ENCODE peak calls at places on chromosome 16, in four cellular contexts. R is cardiac fibroblast, Z is AG10803, W is NB4. L is an unnamed sample.

GRCh38 chr16:67842509-67843342 is 606 bp downstream of the THAP11 start:
- DNase-seq in Z (peak; percentile 45), R (peak; percentile 66), W (peak; percentile 82), L (peak; percentile 56)

GRCh38 chr16:58032710-58033293 is 7.2 kb downstream of the MMP15 start:
- DNase-seq in W (no peak), Z (no peak), R (peak; percentile 48), L (no peak)

GRCh38 chr16:89370081-89370511 is 120.3 kb downstream of the ANKRD11 start:
- DNase-seq in R (no peak), W (no peak), Z (peak; percentile 66), L (no peak)

GRCh38 chr16:85369741-85370528 is 243.2 kb upstream of the GSE1 start:
- DNase-seq in W (peak; percentile 65), R (peak; percentile 51), Z (peak; percentile 29), L (no peak)

GRCh38 chr16:24758373-24758772 is 28.9 kb downstream of the TNRC6A start:
- DNase-seq in W (no peak), R (no peak), Z (no peak), L (no peak)

GRCh38 chr16:21264226-21265036 is 13.7 kb downstream of the CRYM start:
- DNase-seq in W (no peak), Z (peak; percentile 17), R (peak; percentile 19), L (no peak)

GRCh38 chr16:58128721-58129096 is 472 bp downstream of the CFAP20 start:
- DNase-seq in W (peak; percentile 71), R (no peak), Z (no peak), L (no peak)

GRCh38 chr16:14462811-14463210 is 167.2 kb downstream of the PARN start:
- DNase-seq in R (no peak), Z (no peak), W (no peak), L (peak; percentile 47)

GRCh38 chr16:90046971-90047713 is 27.9 kb upstream of the DBNDD1 start:
- DNase-seq in W (no peak), R (peak; percentile 85), Z (peak; percentile 34), L (peak; percentile 72)

GRCh38 chr16:19418200-19418599 is 517 bp downstream of the TMC5 start:
- DNase-seq in R (no peak), Z (no peak), W (no peak), L (no peak)

GRCh38 chr16:59604331-59604730 is 870.2 kb upstream of the GOT2 start:
- DNase-seq in Z (peak; percentile 59), R (no peak), W (no peak), L (peak; percentile 28)

GRCh38 chr16:3022697-3023414 is 886 bp downstream of the HCFC1R1 start:
- DNase-seq in W (peak; percentile 69), Z (peak; percentile 60), R (peak; percentile 75), L (peak; percentile 40)

GRCh38 chr16:54931757-54932660 is 1.3 kb downstream of the IRX5 start:
- DNase-seq in Z (no peak), R (no peak), W (peak; percentile 60), L (no peak)

GRCh38 chr16:54931041-54931756 is 534 bp downstream of the IRX5 start:
- DNase-seq in R (peak; percentile 45), W (peak; percentile 73), Z (no peak), L (no peak)

GRCh38 chr16:54929090-54930033 is 1.3 kb upstream of the IRX5 start:
- DNase-seq in R (peak; percentile 99), W (peak; percentile 99), Z (peak; percentile 99), L (peak; percentile 99)

GRCh38 chr16:54928421-54929089 is 2.1 kb upstream of the IRX5 start:
- DNase-seq in W (peak; percentile 86), R (no peak), Z (peak; percentile 66), L (no peak)

DNA sequence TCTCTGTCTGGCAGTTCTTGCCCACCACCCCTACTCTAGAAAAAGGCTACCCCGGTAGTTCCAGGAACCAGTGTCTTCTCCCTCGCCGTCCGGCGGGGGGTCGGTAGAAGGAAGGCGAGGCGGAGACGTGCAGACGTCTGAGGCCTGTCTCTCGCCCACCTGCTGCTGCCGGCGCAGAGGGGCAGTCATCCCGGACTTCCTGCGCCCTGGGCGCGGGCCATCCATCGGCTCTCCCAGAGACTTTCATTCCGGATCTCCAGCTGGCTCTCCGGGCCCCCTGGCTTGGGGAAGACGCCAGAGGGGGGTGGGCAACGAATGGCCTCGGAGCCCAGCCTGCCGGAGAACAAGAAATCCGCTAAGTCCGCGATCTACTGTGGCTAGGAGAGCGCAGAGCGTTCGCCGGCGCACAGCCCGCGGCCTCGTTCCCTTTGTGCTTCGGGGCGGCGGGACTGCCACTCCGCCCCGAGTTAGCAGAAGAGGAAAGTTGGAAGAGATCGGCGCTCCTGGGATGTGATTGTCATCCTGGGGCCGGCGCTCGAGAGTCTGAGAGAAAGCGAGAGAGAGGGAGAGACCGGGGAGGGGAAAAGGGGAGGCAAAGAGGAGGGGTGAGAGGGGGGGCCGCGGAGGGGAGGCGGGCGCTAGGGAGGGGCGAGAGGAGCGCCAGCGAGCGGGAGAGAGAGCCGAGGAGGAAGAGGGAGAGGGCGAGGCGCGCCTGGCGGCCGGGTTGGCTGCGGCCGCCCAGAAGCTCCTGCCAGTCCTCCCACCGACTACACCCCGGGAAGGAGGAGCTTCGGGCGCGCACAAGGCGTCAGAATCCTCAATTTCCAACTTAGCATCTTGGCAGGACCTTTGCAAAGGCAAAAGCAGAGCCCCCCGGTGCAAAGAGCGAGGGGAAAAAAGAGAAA is at the start of gene IRX5:
- DNase-seq in R (peak; percentile 98), Z (peak; percentile 99), W (peak; percentile 99), L (peak; percentile 96)
- TF ChIP-seq CTCF in R (peak; percentile 20), Z (peak; percentile 26), W (no peak), L (no peak)

DNA sequence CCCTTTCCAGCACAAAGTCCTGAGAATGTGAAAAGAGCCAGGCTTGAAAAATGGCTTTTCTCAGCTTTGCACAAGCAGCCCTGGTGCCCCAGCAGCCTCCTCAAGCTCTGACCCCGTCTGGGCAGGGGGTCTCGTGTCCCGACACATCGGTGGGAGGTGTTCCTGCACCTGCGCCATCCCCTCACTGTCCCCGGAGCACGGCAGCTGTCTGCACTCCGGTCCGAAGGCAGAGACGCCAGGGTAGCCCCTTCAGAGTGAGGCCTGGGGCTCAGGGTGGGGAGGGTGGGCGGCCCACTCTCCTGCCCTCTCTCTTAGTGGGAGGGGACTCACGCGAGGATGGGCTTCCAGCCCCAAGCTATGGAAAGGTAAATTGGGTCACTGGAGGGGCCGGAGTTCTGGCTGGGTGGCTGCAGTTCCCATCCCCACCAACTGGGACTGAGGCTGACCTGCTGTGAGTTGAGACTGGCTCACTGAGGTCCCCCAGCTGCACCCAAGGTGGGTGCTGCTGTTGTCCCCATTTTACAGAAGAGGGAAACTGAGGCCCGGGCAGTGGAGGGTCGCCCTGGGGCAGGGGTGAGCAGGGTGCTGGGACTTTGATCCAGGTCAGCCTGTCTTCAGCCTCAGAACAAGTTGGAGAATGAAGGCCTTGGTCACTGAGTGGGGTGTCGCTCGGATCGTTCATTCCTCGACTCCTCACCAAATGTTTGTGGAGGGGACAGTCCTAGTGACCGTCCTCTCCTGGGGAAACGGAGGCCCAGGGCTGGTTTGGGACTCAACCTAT is 2.3 kb upstream of the BAIAP3 start:
- DNase-seq in Z (no peak), W (no peak), R (no peak), L (no peak)
- H3K4me3 ChIP-seq in Z (no peak overlapping the region), W (no peak overlapping the region), R (no peak overlapping the region), L (peak overlapping the region; percentile 30)

GRCh38 chr16:65700599-65700998 is 578.7 kb upstream of the CDH11 start:
- DNase-seq in W (no peak), R (peak; percentile 39), Z (peak; percentile 40), L (peak; percentile 53)

GRCh38 chr16:65697516-65697915 is 575.7 kb upstream of the CDH11 start:
- DNase-seq in R (no peak), Z (no peak), W (no peak), L (no peak)

GRCh38 chr16:65698943-65699342 is 577.1 kb upstream of the CDH11 start:
- DNase-seq in R (peak; percentile 85), W (no peak), Z (peak; percentile 54), L (peak; percentile 54)

GRCh38 chr16:65702707-65703402 is 581.0 kb upstream of the CDH11 start:
- DNase-seq in W (no peak), R (no peak), Z (no peak), L (no peak)

DNA sequence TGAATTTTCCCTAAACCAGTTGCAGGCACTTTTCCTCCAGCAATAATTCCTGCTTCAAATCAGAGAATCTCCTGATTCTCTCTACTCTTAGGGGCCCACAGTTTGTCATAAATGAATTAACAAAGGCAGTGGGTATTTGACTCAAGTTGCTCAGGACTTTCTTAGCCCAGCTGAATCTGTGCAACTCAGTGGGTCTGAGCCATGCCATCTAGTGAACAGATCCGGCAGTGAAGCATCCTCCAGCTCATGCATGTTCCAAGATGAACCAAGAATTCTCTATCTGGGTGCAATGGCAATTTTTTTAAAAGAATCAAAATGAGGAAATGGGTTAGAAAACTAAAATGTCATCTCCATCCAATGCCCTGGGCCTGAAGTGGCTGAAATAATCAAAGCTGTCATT is 575.2 kb upstream of the CDH11 start:
- DNase-seq in Z (no peak), W (no peak), R (peak; percentile 57), L (peak; percentile 16)
- TF ChIP-seq CTCF in Z (peak; percentile 33), W (no peak), R (no peak), L (peak; percentile 19)

DNA sequence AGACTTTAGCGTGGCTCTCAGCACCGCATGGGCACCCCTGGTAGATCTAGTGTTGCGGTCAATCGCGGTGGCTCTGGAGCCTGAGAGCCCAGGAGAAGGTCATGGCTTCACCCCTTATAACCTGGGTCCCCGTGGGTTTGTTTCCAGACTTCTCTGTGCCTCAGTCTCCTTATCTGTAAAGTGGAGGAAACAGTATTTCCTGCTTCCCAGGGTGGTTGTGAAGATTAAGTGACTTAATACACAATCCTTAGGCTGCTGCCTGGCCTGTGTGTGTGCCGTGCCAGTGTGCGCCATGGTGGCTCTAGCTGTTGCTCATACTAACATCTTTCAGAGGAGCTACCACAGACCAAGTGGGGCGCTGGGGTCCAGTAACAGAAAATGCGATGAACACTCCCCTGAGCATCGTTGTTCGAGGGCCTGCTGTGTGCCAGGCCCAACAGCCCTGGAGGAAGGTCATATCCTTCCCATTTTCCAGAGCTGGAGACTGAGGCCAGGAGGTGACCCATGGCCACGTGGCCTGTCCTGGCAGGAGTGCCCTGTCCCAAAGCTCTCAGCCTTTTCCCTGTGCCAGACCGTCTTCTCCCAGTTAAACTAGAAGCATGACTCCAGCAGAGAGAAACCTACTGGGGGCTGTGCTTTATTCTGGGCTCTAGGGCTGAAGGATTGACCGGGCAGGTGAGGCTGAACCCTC is 70.1 kb downstream of the CMIP start:
- DNase-seq in R (no peak), W (no peak), Z (no peak), L (no peak)
- H3K4me3 ChIP-seq in R (no peak overlapping the region), W (no peak overlapping the region), Z (no peak overlapping the region), L (no peak overlapping the region)

GRCh38 chr16:70582280-70582978 is 58.8 kb downstream of the SF3B3 start:
- DNase-seq in Z (no peak), W (peak; percentile 55), R (peak; percentile 22), L (no peak)
- TF ChIP-seq CTCF in Z (peak; percentile 13), W (peak; percentile 61), R (peak; percentile 35), L (peak; percentile 32)

GRCh38 chr16:54923988-54924387 is 6.7 kb upstream of the IRX5 start:
- DNase-seq in R (no peak), W (no peak), Z (no peak), L (no peak)

GRCh38 chr16:54932737-54933254 is 2.1 kb downstream of the IRX5 start:
- DNase-seq in R (no peak), W (no peak), Z (no peak), L (no peak)

GRCh38 chr16:54926166-54926838 is 4.4 kb upstream of the IRX5 start:
- DNase-seq in W (peak; percentile 54), R (no peak), Z (peak; percentile 64), L (no peak)

GRCh38 chr16:54927125-54928015 is 3.3 kb upstream of the IRX5 start:
- DNase-seq in R (no peak), W (peak; percentile 16), Z (no peak), L (no peak)

GRCh38 chr16:54928016-54928356 is 2.7 kb upstream of the IRX5 start:
- DNase-seq in Z (no peak), R (no peak), W (peak; percentile 71), L (no peak)
- H3K4me3 ChIP-seq in Z (peak overlapping the region; percentile 70), R (peak overlapping the region; percentile 60), W (peak overlapping the region; percentile 85), L (peak overlapping the region; percentile 53)

L was measured in fibroblast of pulmonary artery.